ENCODE peak calls at places on chromosome 6, in five cellular contexts. C is H9, A is IMR-90, W is mesendoderm, I is H1. K is an unnamed sample.

GRCh38 chr6:54327631-54328030 is 19.4 kb downstream of the TINAG start:
- DNase-seq in C (no peak), A (peak; percentile 0), W (no peak), I (no peak), K (no peak)

GRCh38 chr6:170229396-170229795 is 61.5 kb downstream of the DLL1 start:
- DNase-seq in C (no peak), A (no peak), W (no peak), I (no peak), K (no peak)

GRCh38 chr6:136927313-136927712 is 5.2 kb downstream of the SLC35D3 start:
- DNase-seq in C (peak; percentile 51), A (peak; percentile 10), W (peak; percentile 72), I (peak; percentile 57), K (no peak)

GRCh38 chr6:89117285-89118108 is at the start of gene SRSF12:
- DNase-seq in C (peak; percentile 57), A (peak; percentile 19), W (peak; percentile 53), I (peak; percentile 80), K (peak; percentile 23)

GRCh38 chr6:137277971-137278602 is 58.9 kb upstream of the IFNGR1 start:
- DNase-seq in C (peak; percentile 58), A (peak; percentile 84), W (peak; percentile 95), I (no peak), K (peak; percentile 97)

GRCh38 chr6:72322778-72323177 is 299.1 kb upstream of the KCNQ5 start:
- DNase-seq in C (no peak), A (no peak), W (no peak), I (no peak), K (no peak)

GRCh38 chr6:152277826-152278247 is 359.3 kb downstream of the SYNE1 start:
- DNase-seq in C (no peak), A (no peak), W (no peak), I (no peak), K (no peak)

GRCh38 chr6:12637960-12638641 is 78.5 kb upstream of the PHACTR1 start:
- DNase-seq in C (peak; percentile 80), A (peak; percentile 31), W (peak; percentile 95), I (peak; percentile 81), K (peak; percentile 84)

GRCh38 chr6:68976260-68976659 is 341.2 kb downstream of the ADGRB3 start:
- DNase-seq in C (no peak), A (no peak), W (no peak), I (no peak), K (peak; percentile 8)

GRCh38 chr6:166632731-166633130 is 5.7 kb upstream of the RPS6KA2 start:
- DNase-seq in C (no peak), A (no peak), W (no peak), I (no peak), K (no peak)

GRCh38 chr6:5167501-5167900 is 82.4 kb downstream of the PPP1R3G start:
- DNase-seq in C (no peak), A (peak; percentile 81), W (no peak), I (no peak), K (no peak)

GRCh38 chr6:3571836-3572235 is 115.0 kb upstream of the SLC22A23 start:
- DNase-seq in C (no peak), A (no peak), W (no peak), I (no peak), K (peak; percentile 89)

GRCh38 chr6:96762599-96762998 is 74.7 kb downstream of the GPR63 start:
- DNase-seq in C (no peak), A (no peak), W (no peak), I (no peak), K (no peak)

GRCh38 chr6:63923139-63923739 is 287.6 kb downstream of the PHF3 start:
- DNase-seq in C (no peak), A (peak; percentile 51), W (peak; percentile 25), I (no peak), K (no peak)

GRCh38 chr6:122364084-122364483 is 35.4 kb upstream of the HSF2 start:
- DNase-seq in C (no peak), A (no peak), W (no peak), I (no peak), K (no peak)

GRCh38 chr6:134814076-134814709 is 135.7 kb downstream of the ALDH8A1 start:
- DNase-seq in C (no peak), A (peak; percentile 82), W (peak; percentile 80), I (no peak), K (peak; percentile 72)

GRCh38 chr6:49457771-49458170 is 5.3 kb downstream of the MMUT start:
- DNase-seq in C (no peak), A (peak; percentile 8), W (no peak), I (no peak), K (peak; percentile 43)

GRCh38 chr6:33264015-33264414 is 7.7 kb downstream of the VPS52 start:
- DNase-seq in C (no peak), A (no peak), W (no peak), I (no peak), K (no peak)

GRCh38 chr6:31473780-31474725 is 23.9 kb upstream of the MICB start:
- DNase-seq in C (peak; percentile 16), A (peak; percentile 46), W (no peak), I (peak; percentile 32), K (no peak)

GRCh38 chr6:112245511-112246203 is 8.7 kb downstream of the LAMA4 start:
- DNase-seq in C (no peak), A (peak; percentile 93), W (no peak), I (no peak), K (no peak)

GRCh38 chr6:2430617-2431016 is 185.2 kb upstream of the GMDS start:
- DNase-seq in C (no peak), A (no peak), W (no peak), I (no peak), K (no peak)

GRCh38 chr6:984031-984430 is 291.1 kb upstream of the EXOC2 start:
- DNase-seq in C (no peak), A (no peak), W (no peak), I (no peak), K (no peak)

GRCh38 chr6:165488624-165489295 is 174.3 kb downstream of the PDE10A start:
- DNase-seq in C (no peak), A (no peak), W (no peak), I (no peak), K (no peak)

GRCh38 chr6:23180504-23181293 is 611.3 kb downstream of the HDGFL1 start:
- DNase-seq in C (no peak), A (peak; percentile 90), W (peak; percentile 31), I (no peak), K (no peak)

GRCh38 chr6:5541751-5542432 is 280.6 kb downstream of the FARS2 start:
- DNase-seq in C (peak; percentile 77), A (peak; percentile 33), W (peak; percentile 98), I (no peak), K (peak; percentile 90)

GRCh38 chr6:168320661-168321060 is 1.1 kb upstream of the DACT2 start:
- DNase-seq in C (no peak), A (no peak), W (no peak), I (no peak), K (peak; percentile 93)

GRCh38 chr6:168319279-168320051 is at the start of gene DACT2:
- DNase-seq in C (no peak), A (no peak), W (no peak), I (no peak), K (peak; percentile 76)

GRCh38 chr6:168315626-168316025 is 4.0 kb downstream of the DACT2 start:
- DNase-seq in C (no peak), A (no peak), W (no peak), I (no peak), K (no peak)

GRCh38 chr6:168318090-168318489 is 1.5 kb downstream of the DACT2 start:
- DNase-seq in C (no peak), A (no peak), W (no peak), I (no peak), K (no peak)

GRCh38 chr6:168318579-168319278 is 848 bp downstream of the DACT2 start:
- DNase-seq in C (no peak), A (no peak), W (no peak), I (no peak), K (peak; percentile 36)
- H4K8ac ChIP-seq in C (no peak overlapping the region), A (no peak overlapping the region), W (no peak overlapping the region), I (no peak overlapping the region), K (no peak overlapping the region)

GRCh38 chr6:6678185-6678671 is 89.7 kb downstream of the LY86 start:
- DNase-seq in C (no peak), A (peak; percentile 69), W (peak; percentile 77), I (no peak), K (peak; percentile 53)

GRCh38 chr6:6678811-6679210 is 90.3 kb downstream of the LY86 start:
- DNase-seq in C (no peak), A (no peak), W (peak; percentile 77), I (no peak), K (no peak)

GRCh38 chr6:6679633-6680032 is 91.1 kb downstream of the LY86 start:
- DNase-seq in C (no peak), A (no peak), W (no peak), I (no peak), K (no peak)

GRCh38 chr6:6674872-6675271 is 86.4 kb downstream of the LY86 start:
- DNase-seq in C (peak; percentile 68), A (no peak), W (peak; percentile 66), I (peak; percentile 81), K (no peak)

GRCh38 chr6:6676910-6677441 is 88.5 kb downstream of the LY86 start:
- DNase-seq in C (peak; percentile 81), A (peak; percentile 69), W (peak; percentile 88), I (peak; percentile 95), K (peak; percentile 95)
- H4K8ac ChIP-seq in C (no peak overlapping the region), A (peak overlapping the region; percentile 53), W (no peak overlapping the region), I (no peak overlapping the region), K (peak overlapping the region; percentile 11)

GRCh38 chr6:30325150-30325872 is 1.4 kb upstream of the TRIM39 start:
- DNase-seq in C (no peak), A (peak; percentile 49), W (peak; percentile 51), I (no peak), K (peak; percentile 67)

GRCh38 chr6:30327232-30327746 is 562 bp downstream of the TRIM39 start:
- DNase-seq in C (no peak), A (no peak), W (no peak), I (no peak), K (no peak)

GRCh38 chr6:30329331-30329730 is 2.6 kb downstream of the TRIM39 start:
- DNase-seq in C (no peak), A (no peak), W (peak; percentile 50), I (no peak), K (no peak)

GRCh38 chr6:30325873-30326445 is 768 bp upstream of the TRIM39 start:
- DNase-seq in C (peak; percentile 92), A (no peak), W (peak; percentile 96), I (peak; percentile 88), K (no peak)

DNA sequence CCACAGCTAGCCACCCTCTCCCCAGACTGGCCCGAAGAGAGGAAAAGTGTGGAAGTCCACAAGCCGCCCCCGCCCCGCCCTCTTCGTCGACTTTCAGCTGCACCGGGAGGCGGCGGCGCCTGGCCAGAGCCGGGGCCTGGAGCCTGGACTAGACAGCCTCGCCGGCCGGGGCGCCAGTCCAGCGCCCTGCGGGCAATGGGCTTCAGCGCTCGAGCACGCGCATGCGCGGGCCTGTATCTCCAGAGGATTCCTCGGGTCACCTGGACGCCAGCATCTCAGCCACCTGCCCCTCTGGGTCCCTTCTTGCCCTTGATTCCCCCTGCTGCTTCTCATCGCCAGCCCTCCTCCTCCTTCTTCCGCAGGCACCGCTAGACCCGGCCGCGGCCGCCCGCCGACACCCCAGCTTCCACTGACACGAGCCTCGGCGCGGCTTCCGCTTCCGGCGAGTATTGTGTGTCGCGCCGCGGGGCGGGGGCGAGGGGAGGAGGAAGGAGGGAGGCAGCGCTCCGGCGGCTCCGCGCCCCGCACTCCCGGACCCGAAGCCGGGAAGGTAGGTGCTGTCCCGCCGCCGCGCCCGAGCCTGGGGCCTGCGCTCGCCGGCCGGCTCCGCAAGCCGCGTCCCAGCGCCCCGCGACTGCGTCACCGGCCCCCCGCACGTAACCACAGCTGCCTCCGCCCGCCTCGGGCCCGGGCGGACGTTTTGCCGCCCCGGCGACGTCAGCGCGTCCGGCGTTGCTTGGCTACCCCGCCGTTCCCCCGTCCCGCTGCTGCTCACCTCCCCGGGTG is at the start of gene TRIM39:
- DNase-seq in C (peak; percentile 85), A (peak; percentile 84), W (peak; percentile 86), I (peak; percentile 89), K (peak; percentile 88)
- H4K8ac ChIP-seq in C (peak within 1 kb of the TSS; percentile 24), A (peak within 1 kb of the TSS; percentile 99), W (no peak within 1 kb of the TSS), I (peak within 1 kb of the TSS; percentile 98), K (peak within 1 kb of the TSS; percentile 97)

GRCh38 chr6:44042261-44043035 is 84.8 kb downstream of the MRPL14 start:
- DNase-seq in C (no peak), A (no peak), W (no peak), I (no peak), K (no peak)
- H4K8ac ChIP-seq in C (no peak overlapping the region), A (peak overlapping the region; percentile 97), W (no peak overlapping the region), I (no peak overlapping the region), K (peak overlapping the region; percentile 61)

K was measured in trophoblast cell.